ENCODE peak calls at places on chromosome 22, in ten cellular contexts. Q is mesothelial cell of epicardium; R is T-helper 1 cell; W is KBM-7; I is CD4-positive, alpha-beta memory T cell; J is ACHN; U is EL; S is stimulated activated CD8-positive, alpha-beta memory T cell treated with anti-CD3 and anti-CD28 coated beads, Interleukin-2, amount 100 ng/mL, for 48 hours; B is ascending aorta; Z is NCI-H2171 treated with DMSO at 0.1 percent for 48 hours. F is an unnamed sample.

GRCh38 chr22:38843716-38844660 is at the start of gene NPTXR:
- DNase-seq in B (peak), Z (peak), I (peak), W (peak), J (peak), S (no peak), R (peak), U (no peak), Q (peak), F (peak)

GRCh38 chr22:26852176-26852575 is 194.8 kb downstream of the MIAT start:
- DNase-seq in Z (no peak), S (no peak), W (peak), I (no peak), U (no peak), Q (no peak), B (no peak), J (peak), R (no peak), F (peak)

GRCh38 chr22:36881504-36882245 is 20.9 kb downstream of the NCF4 start:
- DNase-seq in U (no peak), Z (no peak), W (peak), S (no peak), Q (no peak), I (no peak), B (no peak), J (no peak), R (no peak), F (no peak)

GRCh38 chr22:46454910-46455269 is 82.5 kb downstream of the CELSR1 start:
- DNase-seq in B (no peak), R (no peak), I (no peak), W (no peak), S (no peak), Z (no peak), U (peak), J (peak), Q (no peak), F (no peak)

GRCh38 chr22:17589810-17590375 is 26.6 kb downstream of the SLC25A18 start:
- DNase-seq in B (no peak), I (no peak), S (no peak), R (no peak), U (no peak), Z (no peak), Q (no peak), W (no peak), J (no peak), F (no peak)

GRCh38 chr22:37498289-37498909 is 12.2 kb upstream of the MFNG start:
- DNase-seq in I (peak), B (no peak), S (peak), R (peak), U (no peak), J (no peak), Q (no peak), W (peak), Z (peak), F (peak)

GRCh38 chr22:35477911-35478582 is 62.6 kb upstream of the RASD2 start:
- DNase-seq in R (no peak), Q (peak), I (no peak), J (peak), U (peak), Z (peak), W (peak), B (no peak), S (no peak), F (no peak)

GRCh38 chr22:41216984-41217383 is 11.9 kb downstream of the L3MBTL2 start:
- DNase-seq in B (no peak), R (no peak), Q (no peak), S (no peak), U (no peak), Z (no peak), I (no peak), W (no peak), J (no peak), F (no peak)

GRCh38 chr22:36644333-36644757 is 59.2 kb downstream of the CACNG2 start:
- DNase-seq in Q (peak), R (no peak), W (peak), U (peak), B (no peak), I (no peak), J (peak), Z (no peak), S (no peak), F (no peak)

GRCh38 chr22:27154717-27155116 is 497.3 kb downstream of the MIAT start:
- DNase-seq in B (no peak), S (no peak), W (peak), J (no peak), I (no peak), R (no peak), U (no peak), Q (no peak), Z (no peak), F (no peak)

GRCh38 chr22:46067159-46068111 is 82.9 kb upstream of the PPARA start:
- DNase-seq in J (no peak), I (no peak), R (no peak), B (peak), Z (no peak), U (peak), W (peak), S (no peak), Q (no peak), F (no peak)

GRCh38 chr22:49827853-49828598 is at the start of gene BRD1:
- DNase-seq in I (no peak), Q (no peak), B (no peak), U (peak), S (peak), W (peak), Z (peak), J (peak), R (peak), F (peak)

GRCh38 chr22:23182289-23183106 is 2.2 kb downstream of the BCR start:
- DNase-seq in U (no peak), S (peak), B (no peak), Z (peak), R (peak), J (peak), I (peak), Q (no peak), W (peak), F (peak)

GRCh38 chr22:19629331-19629719 is 85.0 kb upstream of the SEPTIN5 start:
- DNase-seq in S (no peak), R (no peak), Q (peak), J (no peak), U (no peak), B (peak), Z (no peak), I (no peak), W (no peak), F (no peak)

GRCh38 chr22:39503590-39503989 is 1.5 kb downstream of the MIEF1 start:
- DNase-seq in S (no peak), W (no peak), I (no peak), U (no peak), Z (no peak), B (no peak), Q (no peak), J (no peak), R (no peak), F (no peak)

GRCh38 chr22:26170795-26171194 is 1.5 kb downstream of the SEZ6L start:
- DNase-seq in R (no peak), U (no peak), J (peak), Z (peak), I (no peak), W (peak), B (no peak), S (no peak), Q (peak), F (no peak)

GRCh38 chr22:45240810-45241631 is at the start of gene KIAA0930:
- DNase-seq in J (peak), I (peak), S (peak), R (peak), Z (peak), Q (peak), U (peak), W (peak), B (peak), F (peak)

GRCh38 chr22:46367707-46368191 is 32.2 kb downstream of the TRMU start:
- DNase-seq in W (peak), Q (peak), R (peak), U (peak), Z (peak), I (peak), J (peak), S (peak), B (no peak), F (peak)

GRCh38 chr22:23553922-23554870 is 25.9 kb downstream of the IGLL1 start:
- DNase-seq in B (no peak), Q (no peak), Z (no peak), J (no peak), W (no peak), U (no peak), I (no peak), R (no peak), S (no peak), F (no peak)

GRCh38 chr22:22673628-22674027 is 29.2 kb downstream of the GGTLC2 start:
- DNase-seq in B (no peak), R (no peak), W (no peak), I (no peak), Q (no peak), S (no peak), J (no peak), U (no peak), Z (no peak), F (no peak)

GRCh38 chr22:41684194-41684593 is 4.5 kb downstream of the SNU13 start:
- DNase-seq in Q (no peak), W (no peak), Z (no peak), I (no peak), U (no peak), S (no peak), B (no peak), J (no peak), R (no peak), F (no peak)

GRCh38 chr22:29882716-29883044 is 294 bp upstream of the MTMR3 start:
- DNase-seq in W (no peak), S (no peak), R (no peak), Q (no peak), J (no peak), B (no peak), Z (peak), U (no peak), I (no peak), F (no peak)

GRCh38 chr22:19634206-19634536 is 80.1 kb upstream of the SEPTIN5 start:
- DNase-seq in I (no peak), U (no peak), B (no peak), S (no peak), R (no peak), Q (no peak), J (no peak), Z (no peak), W (no peak), F (no peak)

GRCh38 chr22:41417622-41418390 is 28.8 kb downstream of the TOB2 start:
- DNase-seq in U (peak), S (no peak), Q (no peak), J (no peak), B (peak), Z (no peak), R (no peak), W (no peak), I (no peak), F (no peak)

GRCh38 chr22:44137415-44137814 is 43.3 kb upstream of the PARVG start:
- DNase-seq in W (no peak), R (no peak), Z (no peak), U (no peak), J (no peak), B (peak), I (no peak), Q (no peak), S (no peak), F (no peak)

GRCh38 chr22:11628651-11629511 is 3899.1 kb upstream of the OR11H1 start:
- DNase-seq in B (no peak), I (no peak), R (no peak), J (no peak), S (no peak), U (no peak), Q (no peak), W (no peak), Z (no peak), F (no peak)

GRCh38 chr22:30325065-30325720 is 1.5 kb downstream of the TBC1D10A start:
- DNase-seq in J (peak), Q (no peak), R (no peak), I (no peak), B (peak), S (no peak), U (peak), Z (no peak), W (no peak), F (no peak)

GRCh38 chr22:44574057-44574456 is 76.0 kb upstream of the RTL6 start:
- DNase-seq in I (no peak), W (no peak), Z (no peak), B (peak), U (peak), Q (peak), S (no peak), J (peak), R (no peak), F (no peak)

F was measured in stimulated activated effector memory CD8-positive, alpha-beta T cell treated with anti-CD3 and anti-CD28 coated beads, Interleukin-12 subunit alpha, Interleukin-12 subunit beta, amount 100 ng/mL, for 72 hours.